ENCODE peak calls at places on chromosomes 3 and 15, in six cellular contexts. Z is adrenal gland, G is RWPE2, F is Peyer's patch, U is heart left ventricle, P is heart right ventricle. W is an unnamed sample. For H3K9me3, the result is how much of the 10 kb centered on the place peaks cover.

GRCh38 chr3:195774917-195775316 is 36.8 kb downstream of the MUC4 start:
- DNase-seq in F (no peak), G (peak), P (peak), U (peak), Z (peak), W (no peak)

GRCh38 chr3:10697918-10698317 is 118.1 kb upstream of the SLC6A11 start:
- DNase-seq in G (no peak), F (no peak), Z (no peak), U (no peak), P (no peak), W (no peak)

GRCh38 chr3:18758047-18758704 is 333.0 kb upstream of the SATB1 start:
- DNase-seq in G (no peak), F (peak), P (no peak), U (no peak), Z (no peak), W (no peak)

GRCh38 chr3:146035366-146035765 is 125.6 kb downstream of the PLOD2 start:
- DNase-seq in F (no peak), U (no peak), G (no peak), P (no peak), Z (no peak), W (no peak)

GRCh38 chr3:69309810-69310209 is 76.1 kb downstream of the FRMD4B start:
- DNase-seq in Z (no peak), F (no peak), G (no peak), P (no peak), U (no peak), W (no peak)

GRCh38 chr3:160540546-160540945 is 24.8 kb downstream of the KPNA4 start:
- DNase-seq in G (no peak), U (no peak), F (no peak), Z (no peak), P (no peak), W (no peak)

GRCh38 chr3:44845528-44846520 is 15.9 kb upstream of the TMEM42 start:
- DNase-seq in F (no peak), P (no peak), G (no peak), Z (peak), U (peak), W (no peak)

GRCh38 chr3:106184540-106185457 is 316.0 kb upstream of the CBLB start:
- DNase-seq in P (no peak), F (no peak), U (no peak), G (no peak), Z (no peak), W (no peak)

GRCh38 chr3:180325958-180326357 is 276.0 kb upstream of the TTC14 start:
- DNase-seq in G (no peak), P (no peak), Z (no peak), U (no peak), F (no peak), W (no peak)

GRCh38 chr3:148023994-148024393 is 614.8 kb downstream of the ZIC1 start:
- DNase-seq in Z (no peak), P (no peak), U (no peak), F (no peak), G (no peak), W (no peak)
- TF ChIP-seq CTCF in Z (no peak), P (no peak), U (no peak), F (no peak), G (no peak), W (no peak)

DNA sequence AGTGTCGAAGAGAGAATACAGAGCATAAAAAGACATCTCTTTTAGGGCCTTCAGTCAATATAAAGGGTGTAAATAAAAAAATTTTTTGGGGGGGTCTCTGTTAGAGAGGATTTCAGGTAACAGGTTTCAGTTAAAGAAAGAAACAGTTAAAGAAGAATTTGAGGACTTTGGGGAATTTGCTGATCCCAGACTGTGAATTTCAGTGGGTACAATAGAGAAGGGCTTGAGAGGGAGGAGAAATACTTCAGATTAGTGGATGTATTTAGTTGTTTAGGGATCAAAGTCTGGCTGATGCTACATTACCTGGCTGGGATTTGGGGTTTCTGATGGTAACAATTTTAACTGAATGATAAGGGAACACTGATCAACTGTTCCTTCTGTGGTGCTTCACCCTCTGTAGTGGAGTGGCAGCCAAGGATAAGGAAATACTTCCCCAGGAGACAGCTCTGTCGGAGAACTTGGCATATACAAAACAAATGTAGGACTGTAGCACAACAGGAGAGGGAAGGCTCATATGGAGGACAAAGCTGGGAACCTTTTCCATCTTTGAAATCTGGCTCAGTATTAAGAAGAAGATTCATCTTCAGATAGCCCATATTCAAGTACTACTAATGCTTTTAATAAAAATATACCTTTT is 79.2 kb downstream of the MEF2A start:
- DNase-seq in U (no peak), F (no peak), P (no peak), G (no peak), Z (no peak), W (no peak)
- H3K9me3 ChIP-seq in U (under half), F (under half), P (under half), G (under half), Z (under half), W (under half)

DNA sequence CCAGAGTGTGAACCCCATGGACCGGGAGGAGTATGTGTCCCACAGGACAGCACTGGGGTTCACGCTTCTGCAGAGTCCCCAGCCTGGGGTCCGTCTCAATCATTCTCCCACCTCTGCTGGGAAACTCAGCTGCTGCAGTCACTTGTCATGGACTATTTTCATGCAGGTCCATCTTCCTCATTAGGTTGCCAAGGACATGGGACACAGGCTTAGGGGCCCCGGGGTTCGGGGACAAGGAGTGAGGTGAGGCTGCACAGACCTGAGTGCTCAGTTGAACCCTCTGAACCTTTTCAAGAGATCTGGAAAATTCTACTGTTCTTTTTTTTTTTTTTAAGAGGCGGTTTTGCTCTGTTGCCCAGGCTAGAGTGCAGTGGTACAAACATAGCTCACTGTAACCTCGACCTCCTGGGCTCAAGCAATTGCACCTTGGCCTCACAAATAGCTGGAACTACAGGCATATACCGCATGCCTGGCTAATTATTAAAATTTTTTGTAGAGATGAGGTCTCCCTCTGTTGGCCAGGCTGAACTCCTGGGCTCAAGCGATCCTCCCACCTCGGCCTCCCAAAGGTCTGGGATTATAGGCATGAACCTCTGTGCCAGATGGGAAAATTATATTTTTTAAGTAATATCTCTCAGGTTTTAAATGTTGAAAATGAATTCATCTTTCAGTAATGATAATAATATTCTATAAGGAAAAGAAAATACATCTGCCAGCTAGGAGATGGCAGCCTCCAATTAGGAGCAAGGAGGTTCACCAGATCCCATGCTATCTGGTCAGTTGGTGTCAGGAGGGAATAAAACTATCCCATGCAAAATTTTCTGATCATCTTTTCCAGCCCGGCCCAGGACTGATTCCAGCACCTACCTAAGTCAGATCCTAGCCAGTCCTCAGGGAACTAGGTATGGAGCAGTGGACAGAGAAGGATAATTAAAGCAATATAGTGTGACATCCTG is 45.2 kb downstream of the RPN1 start:
- DNase-seq in U (no peak), G (no peak), P (no peak), F (no peak), Z (no peak), W (no peak)
- TF ChIP-seq CTCF in U (no peak), G (no peak), P (no peak), F (no peak), Z (no peak), W (no peak)

GRCh38 chr15:95712785-95713184 is 617.7 kb upstream of the NR2F2 start:
- DNase-seq in G (no peak), U (no peak), F (no peak), P (no peak), Z (no peak), W (no peak)
- H3K9me3 ChIP-seq in G (under half), U (under half), F (under half), P (under half), Z (under half), W (under half)

GRCh38 chr3:127732879-127733350 is 60.2 kb downstream of the ABTB1 start:
- DNase-seq in P (no peak), F (no peak), G (no peak), Z (no peak), U (no peak), W (no peak)

GRCh38 chr3:127734181-127734720 is 61.5 kb downstream of the ABTB1 start:
- DNase-seq in Z (no peak), U (no peak), P (no peak), F (no peak), G (peak), W (no peak)

GRCh38 chr3:127733781-127734180 is 61.0 kb downstream of the ABTB1 start:
- DNase-seq in U (no peak), Z (no peak), G (peak), P (no peak), F (no peak), W (no peak)

GRCh38 chr3:127735767-127736693 is 63.3 kb downstream of the ABTB1 start:
- DNase-seq in G (peak), Z (peak), F (peak), U (no peak), P (no peak), W (peak)

DNA sequence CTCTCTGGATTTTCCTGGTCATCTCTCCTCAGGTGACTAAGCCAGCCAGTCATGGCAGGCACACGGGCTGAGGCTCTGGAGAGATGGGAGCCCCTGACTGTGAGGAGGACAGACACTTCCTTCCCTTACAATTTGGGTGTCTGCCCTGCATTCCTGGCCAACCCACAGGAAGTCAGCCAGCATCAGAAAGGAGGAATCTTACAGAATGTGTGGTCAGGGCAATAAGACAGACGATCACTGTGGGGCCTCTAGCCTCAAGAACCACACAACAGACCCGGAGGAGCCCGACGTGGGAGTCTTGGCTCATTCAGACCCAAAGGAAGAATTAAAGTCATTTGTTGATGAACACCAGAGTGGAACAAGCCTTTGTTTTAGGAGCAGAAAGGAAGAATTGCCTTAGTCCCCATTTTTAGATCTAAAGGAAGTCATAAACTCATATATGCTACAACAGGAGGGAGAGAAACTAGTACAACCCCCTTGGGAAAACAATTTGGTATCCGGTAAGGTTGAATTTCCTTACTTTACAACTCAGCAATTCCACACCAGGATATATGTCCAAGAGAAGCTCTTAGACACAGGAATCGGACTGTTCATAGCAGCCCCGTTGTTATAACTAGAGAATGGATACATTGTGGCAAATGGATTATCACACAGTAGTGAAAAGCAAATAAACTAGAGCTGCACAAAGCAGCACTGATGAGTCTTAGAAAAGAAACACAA is 62.2 kb downstream of the ABTB1 start:
- DNase-seq in U (peak), Z (peak), F (no peak), G (peak), P (no peak), W (no peak)
- TF ChIP-seq CTCF in U (no peak), Z (no peak), F (no peak), G (no peak), P (no peak), W (no peak)

GRCh38 chr3:123841476-123842238 is 42.5 kb downstream of the MYLK start:
- DNase-seq in U (no peak), P (no peak), F (no peak), Z (no peak), G (no peak), W (no peak)
- H3K9me3 ChIP-seq in U (under half), P (under half), F (under half), Z (under half), G (under half), W (under half)

GRCh38 chr15:83446904-83447708 is at the start of gene SH3GL3:
- DNase-seq in Z (peak), F (peak), G (peak), P (peak), U (peak), W (peak)
- TF ChIP-seq CTCF in Z (peak), F (no peak), G (peak), P (peak), U (no peak), W (no peak)

GRCh38 chr3:177642482-177643163 is 445.3 kb upstream of the TBL1XR1 start:
- DNase-seq in Z (no peak), U (no peak), F (no peak), P (no peak), G (no peak), W (no peak)

GRCh38 chr3:177641206-177641605 is 443.9 kb upstream of the TBL1XR1 start:
- DNase-seq in G (no peak), F (no peak), Z (no peak), P (no peak), U (no peak), W (no peak)

GRCh38 chr3:177642042-177642441 is 444.8 kb upstream of the TBL1XR1 start:
- DNase-seq in G (no peak), F (no peak), P (no peak), Z (no peak), U (no peak), W (no peak)

DNA sequence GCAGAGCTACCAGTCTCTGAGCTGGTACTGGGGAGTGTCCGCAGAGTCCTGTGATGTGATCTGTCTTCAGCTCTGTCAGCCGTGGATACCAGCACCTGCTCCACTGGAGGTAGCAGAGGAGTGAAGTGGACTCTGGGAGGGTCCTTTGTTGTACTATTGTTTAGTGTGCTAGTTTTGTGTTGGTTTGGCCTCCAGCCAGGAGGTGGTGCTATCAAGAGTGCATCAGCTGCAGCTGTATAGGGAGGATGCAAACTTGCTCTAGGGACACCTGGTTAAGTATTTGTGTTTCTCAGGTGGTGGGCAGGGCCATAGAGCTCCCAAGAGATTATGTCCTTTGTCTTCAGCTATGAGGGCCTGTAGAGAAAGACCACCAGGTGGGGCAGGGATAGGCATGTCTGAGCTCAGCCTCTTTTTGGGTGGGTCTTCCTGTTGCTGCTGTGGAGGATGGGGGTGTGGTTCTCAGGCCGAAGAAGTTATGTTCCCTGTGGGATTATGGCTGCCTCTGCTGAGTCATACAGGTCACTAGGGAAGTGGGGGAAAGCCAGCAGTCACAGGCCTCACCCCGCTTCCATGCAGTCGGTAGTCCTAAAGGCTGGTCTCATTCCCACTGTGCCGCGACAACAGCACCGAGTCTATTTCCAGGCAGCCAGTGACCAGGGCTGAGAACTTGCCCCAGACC is 443.2 kb upstream of the TBL1XR1 start:
- DNase-seq in P (no peak), G (no peak), Z (no peak), U (no peak), F (no peak), W (no peak)
- H3K9me3 ChIP-seq in P (under half), G (under half), Z (under half), U (under half), F (under half), W (under half)

DNA sequence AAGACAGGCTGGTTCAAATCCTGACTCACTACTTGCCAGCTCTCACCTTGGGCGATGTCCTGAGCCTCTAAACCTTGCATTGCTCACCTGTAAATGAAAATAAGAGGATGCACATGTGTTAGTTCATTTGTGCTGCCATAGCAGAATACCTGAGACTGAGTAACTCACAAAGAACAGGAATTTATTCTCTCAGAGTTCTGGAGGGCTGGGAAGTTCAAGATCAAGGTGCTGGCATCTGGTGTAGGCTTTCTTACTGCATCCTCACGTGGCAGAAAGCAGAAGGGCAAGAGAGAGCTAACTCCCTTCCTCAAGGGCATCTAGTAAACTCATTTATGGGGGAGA is 222.7 kb downstream of the MTHFS start:
- DNase-seq in P (no peak), G (no peak), F (no peak), U (no peak), Z (no peak), W (no peak)
- TF ChIP-seq CTCF in P (no peak), G (no peak), F (no peak), U (no peak), Z (no peak), W (no peak)

GRCh38 chr3:141393151-141394076 is 25.1 kb downstream of the ZBTB38 start:
- DNase-seq in G (no peak), U (no peak), P (no peak), F (no peak), Z (peak), W (no peak)
- H3K9me3 ChIP-seq in G (under half), U (under half), P (under half), F (under half), Z (under half), W (under half)

W was measured in tibial artery.